ENCODE peak calls at places on chromosomes 2 and 18, in seven cellular contexts. G is SK-N-SH, I is H1, Z is K562, P is ovary, X is A549, M is HepG2. O is an unnamed sample.

GRCh38 chr2:165745916-165746315 is 48.1 kb downstream of the GALNT3 start:
- DNase-seq in G (no peak), I (no peak), Z (no peak), P (no peak), X (no peak), M (no peak), O (no peak)

GRCh38 chr2:182668671-182669070 is 47.4 kb upstream of the DNAJC10 start:
- DNase-seq in G (no peak), I (no peak), Z (no peak), P (no peak), X (no peak), M (peak; percentile 67), O (no peak)

GRCh38 chr2:12712871-12713270 is 3.9 kb upstream of the TRIB2 start:
- DNase-seq in G (no peak), I (no peak), Z (no peak), P (no peak), X (no peak), M (no peak), O (no peak)

GRCh38 chr2:8872821-8873432 is 35.5 kb upstream of the KIDINS220 start:
- DNase-seq in G (peak; percentile 63), I (no peak), Z (peak; percentile 32), P (no peak), X (peak; percentile 61), M (peak; percentile 61), O (no peak)

GRCh38 chr2:156331572-156332451 is 709 bp downstream of the NR4A2 start:
- DNase-seq in G (peak; percentile 34), I (no peak), Z (peak; percentile 71), P (peak; percentile 70), X (peak; percentile 61), M (no peak), O (peak; percentile 79)

GRCh38 chr18:53553030-53553429 is 671.4 kb downstream of the MBD2 start:
- DNase-seq in G (no peak), I (no peak), Z (no peak), P (no peak), X (no peak), M (no peak), O (no peak)

GRCh38 chr2:240624011-240624949 is 1.0 kb upstream of the GPR35 start:
- DNase-seq in G (no peak), I (no peak), Z (no peak), P (peak; percentile 14), X (no peak), M (no peak), O (peak; percentile 10)

GRCh38 chr2:98458667-98459380 is 14.2 kb downstream of the INPP4A start:
- DNase-seq in G (no peak), I (no peak), Z (no peak), P (no peak), X (no peak), M (no peak), O (no peak)

GRCh38 chr2:88148929-88149438 is 21.1 kb upstream of the FABP1 start:
- DNase-seq in G (no peak), I (no peak), Z (no peak), P (no peak), X (no peak), M (no peak), O (no peak)

GRCh38 chr2:57881998-57882884 is 164.4 kb upstream of the VRK2 start:
- DNase-seq in G (no peak), I (no peak), Z (no peak), P (no peak), X (peak; percentile 67), M (peak; percentile 35), O (no peak)

GRCh38 chr18:35525795-35526475 is 28.2 kb upstream of the INO80C start:
- DNase-seq in G (no peak), I (no peak), Z (no peak), P (no peak), X (no peak), M (no peak), O (no peak)
- H3K4me3 ChIP-seq in G (no peak overlapping the region), I (no peak overlapping the region), Z (no peak overlapping the region), P (no peak overlapping the region), X (no peak overlapping the region), M (no peak overlapping the region), O (no peak overlapping the region)

GRCh38 chr2:145573608-145574007 is 1053.7 kb upstream of the ZEB2 start:
- DNase-seq in G (peak; percentile 1), I (no peak), Z (no peak), P (no peak), X (no peak), M (no peak), O (no peak)
- TF ChIP-seq EP300 in G (no peak), I (no peak), Z (no peak), P (no peak), X (no peak), M (no peak), O (no peak)

DNA sequence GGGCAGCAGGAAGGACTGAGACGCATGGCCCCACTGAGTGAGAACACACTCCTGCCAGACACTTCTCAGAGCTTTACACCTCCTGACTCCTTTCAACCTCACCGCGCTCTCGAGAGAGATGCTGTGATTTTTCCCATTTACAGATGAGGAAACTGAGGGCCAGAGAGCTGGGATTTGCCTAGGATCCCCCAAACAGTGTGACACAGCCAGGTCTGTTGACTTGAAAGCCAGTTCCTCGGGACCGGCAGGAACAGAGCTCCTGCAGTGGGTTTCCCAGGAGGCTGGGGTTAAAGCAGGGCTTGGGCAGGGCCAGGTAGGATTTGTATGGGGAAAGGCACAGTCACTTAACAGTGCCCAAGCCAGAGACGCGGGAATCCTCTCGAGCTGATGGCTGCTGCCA is 81.9 kb downstream of the STPG4 start:
- DNase-seq in G (no peak), I (no peak), Z (no peak), P (no peak), X (no peak), M (no peak), O (no peak)
- H3K4me1 ChIP-seq in G (peaks cover 64% of the 10 kb centered on the region), I (peaks cover 30% of the 10 kb centered on the region), Z (no peaks in the 10 kb centered on the region), P (peaks cover 38% of the 10 kb centered on the region), X (peaks cover 82% of the 10 kb centered on the region), M (peaks cover 88% of the 10 kb centered on the region), O (peaks cover 92% of the 10 kb centered on the region)

DNA sequence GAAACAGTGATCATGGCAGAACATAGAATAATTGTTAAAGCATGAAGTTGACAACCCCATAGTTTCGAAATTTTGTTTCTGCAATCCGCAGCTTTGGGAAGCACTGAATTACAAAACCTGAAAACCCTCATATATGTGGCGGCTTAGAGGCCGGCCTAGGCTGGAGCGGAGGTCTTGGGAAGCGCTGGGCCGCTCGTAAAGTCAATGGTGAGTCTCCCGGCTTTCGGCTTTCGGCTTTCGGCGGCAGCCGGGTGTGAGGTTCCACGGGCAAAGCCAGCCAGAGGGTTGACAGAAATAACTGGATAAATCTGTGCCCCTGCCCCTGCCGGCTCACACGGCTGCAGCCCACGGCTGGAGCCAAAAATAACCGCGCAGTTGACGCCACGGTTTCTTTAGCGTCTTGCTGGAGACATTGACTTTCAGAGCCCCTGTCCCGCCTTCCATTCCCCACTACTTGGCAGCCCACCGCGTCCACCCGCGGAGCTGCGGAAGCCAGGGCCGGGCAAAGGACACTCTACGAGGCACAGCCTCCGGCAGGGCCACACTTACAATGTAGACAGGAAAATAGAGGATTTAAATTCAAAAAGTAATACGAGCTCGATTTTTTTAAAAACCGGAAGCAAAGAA is 28.5 kb upstream of the ATP6V1B1 start:
- DNase-seq in G (no peak), I (no peak), Z (no peak), P (no peak), X (no peak), M (no peak), O (no peak)
- H3K4me3 ChIP-seq in G (no peak overlapping the region), I (no peak overlapping the region), Z (no peak overlapping the region), P (no peak overlapping the region), X (no peak overlapping the region), M (no peak overlapping the region), O (peak overlapping the region; percentile 32)

O was measured in tibial nerve.